ENCODE peak calls at places on chromosomes 1 and 21, in seven cellular contexts. I is Right ventricle myocardium superior, V is dermis blood vessel endothelial cell, Q is NCI-H1417, O is mesothelial cell of epicardium, A is mammary epithelial cell, N is cerebellum. R is an unnamed sample.

GRCh38 chr1:3454811-3455618 is 550 bp downstream of the ARHGEF16 start:
- DNase-seq in I (peak; percentile 67), V (no peak), Q (peak; percentile 13), O (no peak), A (no peak), N (no peak), R (no peak)

GRCh38 chr1:230332429-230333088 is 93.6 kb downstream of the PGBD5 start:
- DNase-seq in I (no peak), V (no peak), Q (no peak), O (no peak), A (no peak), N (no peak), R (no peak)

GRCh38 chr1:79090985-79091384 is 84.5 kb upstream of the ADGRL4 start:
- DNase-seq in I (no peak), V (peak; percentile 4), Q (no peak), O (no peak), A (peak; percentile 45), N (no peak), R (no peak)

GRCh38 chr1:162905759-162906158 is 44.8 kb upstream of the CCDC190 start:
- DNase-seq in I (no peak), V (peak; percentile 54), Q (no peak), O (no peak), A (peak; percentile 82), N (no peak), R (no peak)

GRCh38 chr1:180343931-180344406 is 113.9 kb downstream of the LHX4 start:
- DNase-seq in I (no peak), V (peak; percentile 18), Q (peak; percentile 82), O (no peak), A (peak; percentile 47), N (peak; percentile 53), R (no peak)

GRCh38 chr1:245956225-245956624 is 550.9 kb downstream of the SMYD3 start:
- DNase-seq in I (no peak), V (peak; percentile 69), Q (no peak), O (no peak), A (no peak), N (no peak), R (no peak)

GRCh38 chr1:16244650-16245285 is 7.8 kb upstream of the CPLANE2 start:
- DNase-seq in I (no peak), V (no peak), Q (no peak), O (no peak), A (no peak), N (no peak), R (no peak)

GRCh38 chr1:181083842-181084605 is 4.5 kb upstream of the IER5 start:
- DNase-seq in I (peak; percentile 47), V (peak; percentile 72), Q (peak; percentile 71), O (no peak), A (no peak), N (no peak), R (peak; percentile 35)

GRCh38 chr1:106944721-106945120 is 111.8 kb upstream of the PRMT6 start:
- DNase-seq in I (no peak), V (no peak), Q (no peak), O (no peak), A (no peak), N (no peak), R (no peak)

GRCh38 chr1:52751589-52752306 is 25.5 kb downstream of the ZYG11B start:
- DNase-seq in I (no peak), V (peak; percentile 81), Q (no peak), O (no peak), A (no peak), N (no peak), R (no peak)

GRCh38 chr1:174953657-174954435 is 45.9 kb upstream of the CACYBP start:
- DNase-seq in I (no peak), V (no peak), Q (peak; percentile 88), O (no peak), A (no peak), N (peak; percentile 74), R (no peak)

GRCh38 chr21:26956216-26956615 is 10.7 kb downstream of the ADAMTS5 start:
- DNase-seq in I (no peak), V (no peak), Q (no peak), O (no peak), A (no peak), N (no peak), R (no peak)

GRCh38 chr1:101945884-101946283 is 50.8 kb downstream of the OLFM3 start:
- DNase-seq in I (no peak), V (no peak), Q (no peak), O (no peak), A (no peak), N (no peak), R (no peak)

GRCh38 chr1:115946116-115946515 is 30.2 kb upstream of the SLC22A15 start:
- DNase-seq in I (no peak), V (no peak), Q (no peak), O (no peak), A (no peak), N (no peak), R (no peak)

GRCh38 chr1:46550751-46551231 is 656 bp downstream of the KNCN start:
- DNase-seq in I (no peak), V (no peak), Q (no peak), O (no peak), A (no peak), N (no peak), R (no peak)

GRCh38 chr21:28704746-28705145 is 287.9 kb downstream of the LTN1 start:
- DNase-seq in I (peak; percentile 43), V (no peak), Q (no peak), O (no peak), A (no peak), N (peak; percentile 20), R (peak; percentile 6)

GRCh38 chr21:30625449-30625848 is 5.0 kb downstream of the KRTAP20-4 start:
- DNase-seq in I (no peak), V (no peak), Q (no peak), O (no peak), A (no peak), N (no peak), R (no peak)

GRCh38 chr1:40383488-40384412 is 10.2 kb downstream of the SMAP2 start:
- DNase-seq in I (no peak), V (no peak), Q (no peak), O (no peak), A (no peak), N (no peak), R (no peak)

GRCh38 chr1:76690784-76691183 is 176.5 kb upstream of the ST6GALNAC5 start:
- DNase-seq in I (no peak), V (no peak), Q (no peak), O (no peak), A (no peak), N (no peak), R (no peak)

GRCh38 chr1:214569357-214570004 is 18.1 kb upstream of the PTPN14 start:
- DNase-seq in I (no peak), V (peak; percentile 36), Q (no peak), O (no peak), A (peak; percentile 68), N (no peak), R (no peak)

GRCh38 chr1:184973308-184974085 is 811 bp downstream of the NIBAN1 start:
- DNase-seq in I (peak; percentile 78), V (peak; percentile 43), Q (peak; percentile 65), O (no peak), A (peak; percentile 81), N (peak; percentile 10), R (peak; percentile 42)

GRCh38 chr1:180791806-180792205 is 120.9 kb upstream of the KIAA1614 start:
- DNase-seq in I (no peak), V (peak; percentile 42), Q (no peak), O (no peak), A (peak; percentile 23), N (no peak), R (no peak)

GRCh38 chr21:38439336-38439900 is 58.9 kb downstream of the ERG start:
- DNase-seq in I (no peak), V (no peak), Q (no peak), O (no peak), A (no peak), N (no peak), R (no peak)

GRCh38 chr1:47647327-47647845 is 209.5 kb downstream of the FOXD2 start:
- DNase-seq in I (no peak), V (no peak), Q (no peak), O (no peak), A (no peak), N (no peak), R (no peak)

GRCh38 chr1:168897249-168897648 is 168.2 kb upstream of the DPT start:
- DNase-seq in I (no peak), V (no peak), Q (no peak), O (no peak), A (no peak), N (no peak), R (no peak)

GRCh38 chr1:65791396-65791795 is 1.3 kb upstream of the PDE4B start:
- DNase-seq in I (no peak), V (no peak), Q (no peak), O (no peak), A (no peak), N (no peak), R (no peak)

GRCh38 chr1:186568221-186568620 is 107.3 kb upstream of the PDC start:
- DNase-seq in I (no peak), V (no peak), Q (no peak), O (no peak), A (no peak), N (no peak), R (no peak)

GRCh38 chr1:219660666-219661463 is 48.0 kb upstream of the ZC3H11B start:
- DNase-seq in I (peak; percentile 92), V (peak; percentile 87), Q (no peak), O (peak; percentile 68), A (peak; percentile 61), N (peak; percentile 6), R (peak; percentile 87)

GRCh38 chr1:236400061-236400638 is 6.1 kb downstream of the EDARADD start:
- DNase-seq in I (no peak), V (no peak), Q (no peak), O (no peak), A (no peak), N (no peak), R (no peak)

GRCh38 chr21:38999148-38999547 is 184.1 kb downstream of the PSMG1 start:
- DNase-seq in I (no peak), V (no peak), Q (no peak), O (no peak), A (no peak), N (no peak), R (no peak)

GRCh38 chr1:83999316-83999819 is 436 bp upstream of the TTLL7 start:
- DNase-seq in I (peak; percentile 85), V (peak; percentile 73), Q (peak; percentile 87), O (peak; percentile 40), A (no peak), N (peak; percentile 85), R (peak; percentile 40)